ENCODE peak calls at places on chromosomes 2 and 18, in five cellular contexts. A, P, D, N and O are unnamed samples.

GRCh38 chr2:127453392-127454171 is 35.4 kb downstream of the PROC start:
- DNase-seq in N (no peak), D (no peak), A (peak; percentile 28), P (peak; percentile 76), O (peak; percentile 71)

GRCh38 chr2:129885735-129886134 is 93.7 kb upstream of the RAB6C start:
- DNase-seq in P (peak; percentile 56), D (no peak), A (peak; percentile 27), N (no peak), O (peak; percentile 60)

GRCh38 chr18:1487457-1487856 is 582.8 kb downstream of the ADCYAP1 start:
- DNase-seq in A (no peak), D (no peak), N (no peak), P (no peak), O (no peak)

GRCh38 chr2:183215917-183216316 is 91.7 kb downstream of the NUP35 start:
- DNase-seq in D (no peak), N (no peak), A (no peak), P (no peak), O (no peak)

GRCh38 chr2:176079851-176080539 is 3.8 kb downstream of the EVX2 start:
- DNase-seq in A (peak; percentile 90), P (peak; percentile 95), N (peak; percentile 52), D (no peak), O (no peak)

GRCh38 chr2:62596061-62596658 is 90.2 kb upstream of the TMEM17 start:
- DNase-seq in N (peak; percentile 98), D (no peak), P (no peak), A (no peak), O (no peak)

GRCh38 chr2:42141687-42142475 is 27.3 kb upstream of the EML4 start:
- DNase-seq in D (peak; percentile 58), P (peak; percentile 79), N (peak; percentile 87), A (peak; percentile 45), O (no peak)

GRCh38 chr2:168490916-168491605 is 35.0 kb downstream of the CERS6 start:
- DNase-seq in P (no peak), N (no peak), A (no peak), D (no peak), O (no peak)

GRCh38 chr2:109452318-109453305 is 161.2 kb downstream of the SEPTIN10 start:
- DNase-seq in A (no peak), D (no peak), N (no peak), P (peak; percentile 26), O (no peak)

GRCh38 chr2:230457073-230457768 is 41.2 kb downstream of the SP100 start:
- DNase-seq in N (no peak), P (no peak), D (no peak), A (no peak), O (no peak)

GRCh38 chr18:45825258-45825744 is at the start of gene SIGLEC15:
- DNase-seq in A (no peak), P (no peak), N (no peak), D (no peak), O (peak; percentile 76)

GRCh38 chr18:8668381-8668780 is 37.0 kb upstream of the MTCL1 start:
- DNase-seq in N (no peak), D (no peak), P (no peak), A (no peak), O (no peak)

GRCh38 chr2:192194866-192195547 is at the start of gene TMEFF2:
- DNase-seq in P (peak; percentile 98), A (peak; percentile 92), N (peak; percentile 41), D (peak; percentile 57), O (peak; percentile 98)

GRCh38 chr2:121862286-121862685 is 106.8 kb downstream of the TSN start:
- DNase-seq in D (no peak), P (no peak), N (no peak), A (no peak), O (peak; percentile 65)

GRCh38 chr2:120579916-120580685 is 155.6 kb upstream of the GLI2 start:
- DNase-seq in N (no peak), D (no peak), A (no peak), P (no peak), O (no peak)

GRCh38 chr2:159419403-159419802 is 132.9 kb upstream of the WDSUB1 start:
- DNase-seq in N (no peak), A (no peak), P (no peak), D (no peak), O (no peak)

GRCh38 chr18:63817441-63818051 is 42.3 kb downstream of the SERPINB7 start:
- DNase-seq in N (peak; percentile 96), P (no peak), D (no peak), A (no peak), O (no peak)

GRCh38 chr2:41294331-41294730 is 753.5 kb upstream of the PKDCC start:
- DNase-seq in D (no peak), A (no peak), N (no peak), P (peak; percentile 46), O (no peak)

GRCh38 chr2:11710632-11711381 is 35.6 kb upstream of the LPIN1 start:
- DNase-seq in P (no peak), D (no peak), N (peak; percentile 51), A (no peak), O (no peak)

GRCh38 chr18:30682667-30683066 is 359.9 kb downstream of the DSC3 start:
- DNase-seq in D (no peak), A (no peak), P (no peak), N (no peak), O (no peak)

GRCh38 chr18:49967171-49967570 is 153.8 kb upstream of the ACAA2 start:
- DNase-seq in A (no peak), D (no peak), N (no peak), P (no peak), O (no peak)

GRCh38 chr2:168568476-168569227 is 112.6 kb downstream of the CERS6 start:
- DNase-seq in A (no peak), D (no peak), P (no peak), N (no peak), O (no peak)

GRCh38 chr2:199273043-199273647 is 184.6 kb downstream of the SATB2 start:
- DNase-seq in P (no peak), A (no peak), D (no peak), N (peak; percentile 88), O (no peak)

GRCh38 chr2:224930124-224930523 is 112.1 kb downstream of the DOCK10 start:
- DNase-seq in N (no peak), P (no peak), A (no peak), D (no peak), O (no peak)

GRCh38 chr2:230932556-230933511 is 7.8 kb upstream of the GPR55 start:
- DNase-seq in N (peak; percentile 60), D (peak; percentile 80), P (peak; percentile 71), A (no peak), O (peak; percentile 78)

GRCh38 chr2:24253303-24253919 is 78.6 kb downstream of the FAM228A start:
- DNase-seq in D (no peak), P (no peak), N (peak; percentile 39), A (no peak), O (no peak)

GRCh38 chr18:79797518-79798345 is at the start of gene KCNG2:
- DNase-seq in D (no peak), A (peak; percentile 63), P (peak; percentile 83), N (no peak), O (no peak)

GRCh38 chr2:150624001-150624401 is 136.5 kb upstream of the RND3 start:
- DNase-seq in N (no peak), A (no peak), P (no peak), D (no peak), O (no peak)

GRCh38 chr2:219769044-219770030 is 141.9 kb downstream of the SLC4A3 start:
- DNase-seq in P (no peak), N (peak; percentile 12), D (peak; percentile 76), A (no peak), O (no peak)

GRCh38 chr2:176491172-176491904 is 222.1 kb downstream of the MTX2 start:
- DNase-seq in P (no peak), D (peak; percentile 78), A (no peak), N (peak; percentile 100), O (no peak)

GRCh38 chr2:174974131-174974530 is 31.1 kb downstream of the CHN1 start:
- DNase-seq in N (no peak), A (no peak), P (no peak), D (no peak), O (no peak)

GRCh38 chr2:68319397-68320117 is at the start of gene CNRIP1:
- DNase-seq in D (peak; percentile 76), A (peak; percentile 64), P (peak; percentile 81), N (peak; percentile 79), O (peak; percentile 88)

GRCh38 chr18:34631567-34631966 is 78.5 kb upstream of the DTNA start:
- DNase-seq in A (no peak), N (no peak), D (no peak), P (no peak), O (no peak)

GRCh38 chr2:27735263-27735904 is 36.1 kb upstream of the MRPL33 start:
- DNase-seq in N (peak; percentile 76), A (peak; percentile 76), P (peak; percentile 91), D (peak; percentile 85), O (no peak)

GRCh38 chr2:74892609-74893008 is 58.7 kb downstream of the HK2 start:
- DNase-seq in A (no peak), D (no peak), P (peak; percentile 12), N (no peak), O (no peak)

GRCh38 chr2:241163601-241164118 is 13.4 kb downstream of the PPP1R7 start:
- DNase-seq in D (no peak), P (no peak), A (no peak), N (no peak), O (no peak)

GRCh38 chr18:60417946-60418345 is 45.4 kb upstream of the MC4R start:
- DNase-seq in D (no peak), P (no peak), A (no peak), N (peak; percentile 73), O (no peak)

GRCh38 chr18:60411715-60412114 is 39.1 kb upstream of the MC4R start:
- DNase-seq in P (no peak), N (no peak), A (peak; percentile 29), D (no peak), O (no peak)

DNA sequence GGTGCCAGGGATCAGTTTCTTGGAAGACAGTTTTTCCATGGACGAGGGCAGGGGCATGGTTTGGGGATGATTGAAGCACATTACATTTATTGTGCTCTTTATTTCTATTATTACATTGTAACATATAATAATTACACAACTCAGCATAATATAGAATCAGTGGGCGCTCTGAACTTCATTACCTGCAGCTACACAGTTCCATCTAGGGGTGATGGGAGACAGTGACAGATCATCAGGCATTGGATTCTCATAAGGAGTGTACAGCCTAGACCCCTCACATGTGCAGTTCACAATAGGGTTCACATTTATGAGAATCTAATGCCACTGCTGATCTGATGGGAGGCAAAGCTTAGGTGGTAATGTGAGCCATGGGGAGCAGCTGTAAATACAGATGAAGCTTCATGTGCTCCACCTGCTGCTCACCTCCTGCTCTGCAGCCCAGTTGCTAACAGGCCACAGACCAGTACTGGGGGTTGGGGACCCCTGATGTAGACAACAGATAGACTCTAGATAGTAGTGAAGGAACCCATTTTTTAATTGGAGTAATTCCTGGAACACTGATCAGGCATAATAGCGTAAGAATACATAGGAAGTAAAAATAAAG is 41.5 kb upstream of the MC4R start:
- DNase-seq in A (peak; percentile 68), D (no peak), P (peak; percentile 79), N (peak; percentile 27), O (no peak)
- TF ChIP-seq CTCF in A (peak; percentile 49), D (no peak), P (peak; percentile 83), N (peak; percentile 54), O (peak; percentile 48)

GRCh38 chr2:180240774-180241173 is 233.7 kb upstream of the CWC22 start:
- DNase-seq in P (no peak), D (no peak), N (peak; percentile 14), A (no peak), O (no peak)
- TF ChIP-seq CTCF in P (peak; percentile 65), D (no peak), N (peak; percentile 47), A (no peak), O (peak; percentile 54)

GRCh38 chr2:105969552-105969951 is 224.5 kb downstream of the UXS1 start:
- DNase-seq in P (peak; percentile 92), D (no peak), N (no peak), A (peak; percentile 72), O (no peak)
- TF ChIP-seq CTCF in P (peak; percentile 95), D (peak; percentile 13), N (peak; percentile 21), A (peak; percentile 65), O (peak; percentile 22)

GRCh38 chr2:240136013-240136670 is at the start of gene COPS9:
- DNase-seq in D (peak; percentile 87), P (peak; percentile 96), A (peak; percentile 88), N (peak; percentile 91), O (peak; percentile 94)
- TF ChIP-seq CTCF in D (no peak), P (no peak), A (no peak), N (no peak), O (no peak)